ENCODE peak calls at places on chromosomes 13 and 19, in eight cellular contexts. L, C, R, D, F, I, Q and U are unnamed samples.

GRCh38 chr19:41939861-41940442 is 11.7 kb upstream of the ERFL start:
- DNase-seq in L (no peak), C (no peak), R (no peak), D (no peak), F (no peak), I (peak; percentile 84), Q (no peak), U (no peak)

GRCh38 chr13:22062478-22063205 is 391.8 kb downstream of the FGF9 start:
- DNase-seq in L (no peak), C (no peak), R (no peak), D (no peak), F (peak; percentile 4), I (no peak), Q (no peak), U (no peak)

GRCh38 chr19:34253711-34254551 is 423 bp upstream of the GARRE1 start:
- DNase-seq in L (peak; percentile 77), C (peak; percentile 80), R (no peak), D (peak; percentile 88), F (peak; percentile 35), I (peak; percentile 96), Q (peak; percentile 56), U (peak; percentile 85)

GRCh38 chr19:10748924-10749434 is 31.1 kb downstream of the DNM2 start:
- DNase-seq in L (no peak), C (no peak), R (no peak), D (peak; percentile 49), F (peak; percentile 70), I (peak; percentile 88), Q (peak; percentile 96), U (peak; percentile 92)

GRCh38 chr13:74191036-74191809 is 57.0 kb upstream of the KLF12 start:
- DNase-seq in L (no peak), C (peak; percentile 6), R (no peak), D (no peak), F (no peak), I (no peak), Q (no peak), U (no peak)

GRCh38 chr13:99978781-99979452 is 2.7 kb upstream of the ZIC2 start:
- DNase-seq in L (no peak), C (no peak), R (no peak), D (no peak), F (no peak), I (peak; percentile 59), Q (no peak), U (no peak)

GRCh38 chr19:5903054-5903501 is 512 bp downstream of the NDUFA11 start:
- DNase-seq in L (no peak), C (no peak), R (no peak), D (no peak), F (peak; percentile 58), I (no peak), Q (no peak), U (no peak)

GRCh38 chr19:657611-658010 is 5.4 kb downstream of the RNF126 start:
- DNase-seq in L (no peak), C (no peak), R (no peak), D (no peak), F (no peak), I (no peak), Q (no peak), U (no peak)

GRCh38 chr13:30863231-30863630 is 42.8 kb upstream of the MEDAG start:
- DNase-seq in L (no peak), C (no peak), R (no peak), D (no peak), F (no peak), I (no peak), Q (no peak), U (no peak)
- H3K4me3 ChIP-seq in L (no peak overlapping the region), C (no peak overlapping the region), R (no peak overlapping the region), D (no peak overlapping the region), F (no peak overlapping the region), I (no peak overlapping the region), Q (no peak overlapping the region), U (no peak overlapping the region)

GRCh38 chr19:17605117-17605516 is 49.7 kb downstream of the COLGALT1 start:
- DNase-seq in L (no peak), C (no peak), R (no peak), D (no peak), F (no peak), I (no peak), Q (no peak), U (no peak)
- H3K4me3 ChIP-seq in L (no peak overlapping the region), C (no peak overlapping the region), R (no peak overlapping the region), D (no peak overlapping the region), F (no peak overlapping the region), I (no peak overlapping the region), Q (peak overlapping the region; percentile 58), U (no peak overlapping the region)

GRCh38 chr19:43438291-43439162 is 23.8 kb downstream of the TEX101 start:
- DNase-seq in L (no peak), C (no peak), R (peak; percentile 98), D (peak; percentile 79), F (peak; percentile 97), I (no peak), Q (peak; percentile 82), U (peak; percentile 92)
- H3K4me3 ChIP-seq in L (no peak overlapping the region), C (no peak overlapping the region), R (no peak overlapping the region), D (peak overlapping the region; percentile 2), F (no peak overlapping the region), I (no peak overlapping the region), Q (peak overlapping the region; percentile 31), U (no peak overlapping the region)

DNA sequence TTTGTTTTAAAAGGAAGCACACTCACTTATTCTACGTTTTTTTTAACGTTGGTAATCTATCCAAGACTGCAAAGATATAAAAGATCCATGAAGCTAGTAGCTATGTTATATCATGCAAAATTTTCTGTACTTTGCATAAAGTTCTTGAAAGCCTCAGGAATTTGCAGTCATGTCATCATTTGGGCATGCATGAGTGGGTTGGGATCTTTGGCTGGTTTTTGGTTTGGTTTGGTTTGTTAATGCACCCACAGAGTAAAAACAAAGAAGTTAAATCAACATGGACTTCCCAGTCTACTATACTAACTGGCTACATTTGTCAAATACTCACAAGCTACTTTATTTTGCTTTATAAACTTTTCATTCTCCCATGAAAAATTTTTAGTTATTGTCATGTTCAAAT is 26.1 kb downstream of the RXFP2 start:
- DNase-seq in L (no peak), C (no peak), R (peak; percentile 83), D (no peak), F (peak; percentile 84), I (no peak), Q (no peak), U (no peak)
- H3K4me3 ChIP-seq in L (no peak overlapping the region), C (no peak overlapping the region), R (no peak overlapping the region), D (no peak overlapping the region), F (no peak overlapping the region), I (no peak overlapping the region), Q (no peak overlapping the region), U (no peak overlapping the region)

GRCh38 chr19:47275866-47276461 is 1.3 kb downstream of the INAFM1 start:
- DNase-seq in L (no peak), C (no peak), R (no peak), D (peak; percentile 65), F (peak; percentile 73), I (no peak), Q (no peak), U (no peak)
- H3K4me3 ChIP-seq in L (peak overlapping the region; percentile 91), C (no peak overlapping the region), R (no peak overlapping the region), D (peak overlapping the region; percentile 82), F (peak overlapping the region; percentile 65), I (peak overlapping the region; percentile 65), Q (no peak overlapping the region), U (no peak overlapping the region)